ENCODE peak calls at places on chromosomes 5 and 9, in nine cellular contexts. L, Y, U, T, J, B, I, R and V are unnamed samples.

GRCh38 chr9:78437721-78438610 is 141.0 kb downstream of the PSAT1 start:
- DNase-seq in I (no peak), Y (no peak), R (no peak), T (no peak), U (no peak), J (no peak), L (no peak), B (no peak), V (peak)

GRCh38 chr9:14424983-14425382 is 111.0 kb upstream of the NFIB start:
- DNase-seq in T (no peak), R (no peak), U (no peak), L (no peak), Y (no peak), I (no peak), J (no peak), B (no peak), V (no peak)

GRCh38 chr9:130321539-130321938 is 56.0 kb downstream of the HMCN2 start:
- DNase-seq in Y (no peak), U (no peak), R (no peak), T (no peak), J (no peak), L (no peak), I (no peak), B (no peak), V (no peak)

GRCh38 chr9:71647094-71647591 is 121.2 kb downstream of the CEMIP2 start:
- DNase-seq in L (peak), R (peak), J (peak), U (peak), Y (peak), B (peak), I (peak), T (no peak), V (peak)

GRCh38 chr5:150001660-150002493 is 1.3 kb downstream of the HMGXB3 start:
- DNase-seq in R (peak), I (peak), Y (peak), U (peak), J (no peak), L (no peak), B (peak), T (peak), V (no peak)

GRCh38 chr5:58738336-58738735 is 155.5 kb downstream of the RAB3C start:
- DNase-seq in U (no peak), B (no peak), T (no peak), R (no peak), Y (no peak), L (no peak), J (no peak), I (no peak), V (no peak)

GRCh38 chr5:148820778-148821395 is 5.5 kb upstream of the ADRB2 start:
- DNase-seq in L (no peak), J (no peak), R (peak), U (peak), B (peak), Y (no peak), T (peak), I (peak), V (no peak)

GRCh38 chr5:6176294-6176693 is 202.1 kb downstream of the MED10 start:
- DNase-seq in T (no peak), I (no peak), R (no peak), J (no peak), U (no peak), L (no peak), B (no peak), Y (no peak), V (no peak)

GRCh38 chr9:110912701-110913291 is 125.5 kb downstream of the LPAR1 start:
- DNase-seq in U (no peak), T (no peak), L (no peak), J (no peak), R (peak), Y (no peak), B (peak), I (no peak), V (no peak)
- H3K27ac ChIP-seq in U (peak), T (no peak), L (peak), J (peak), R (peak), Y (peak), B (no peak), I (no peak), V (peak)

GRCh38 chr5:177504086-177505056 is 5.3 kb downstream of the DOK3 start:
- DNase-seq in Y (no peak), L (no peak), B (no peak), J (no peak), I (no peak), T (no peak), R (no peak), U (no peak), V (no peak)

GRCh38 chr5:177502886-177503285 is 5.5 kb upstream of the PDLIM7 start:
- DNase-seq in L (no peak), U (no peak), R (no peak), J (no peak), B (no peak), I (no peak), T (no peak), Y (no peak), V (no peak)

GRCh38 chr5:177501874-177502678 is 4.7 kb upstream of the PDLIM7 start:
- DNase-seq in Y (no peak), U (no peak), J (no peak), L (no peak), T (no peak), R (no peak), I (no peak), B (no peak), V (no peak)

GRCh38 chr5:177505075-177505474 is 4.6 kb downstream of the DOK3 start:
- DNase-seq in J (no peak), Y (no peak), I (no peak), L (no peak), B (no peak), R (no peak), T (no peak), U (no peak), V (no peak)

GRCh38 chr5:177503351-177504085 is 6.1 kb downstream of the DOK3 start:
- DNase-seq in I (no peak), J (no peak), U (no peak), T (no peak), B (no peak), L (no peak), R (no peak), Y (no peak), V (no peak)
- H3K27ac ChIP-seq in I (no peak), J (no peak), U (no peak), T (no peak), B (no peak), L (no peak), R (no peak), Y (no peak), V (no peak)

GRCh38 chr5:142360051-142360498 is 35.3 kb upstream of the SPRY4 start:
- DNase-seq in I (no peak), U (no peak), L (no peak), J (no peak), B (no peak), Y (no peak), R (no peak), T (no peak), V (no peak)

GRCh38 chr5:142360607-142361120 is 35.8 kb upstream of the SPRY4 start:
- DNase-seq in J (no peak), L (no peak), T (no peak), U (peak), B (peak), R (no peak), I (no peak), Y (no peak), V (no peak)

GRCh38 chr5:142364251-142365145 is 39.7 kb upstream of the SPRY4 start:
- DNase-seq in J (peak), Y (peak), T (no peak), L (no peak), I (no peak), R (peak), B (no peak), U (no peak), V (no peak)

GRCh38 chr5:142366007-142366406 is 41.2 kb upstream of the SPRY4 start:
- DNase-seq in T (no peak), L (no peak), I (no peak), U (no peak), Y (no peak), B (no peak), R (no peak), J (no peak), V (no peak)

DNA sequence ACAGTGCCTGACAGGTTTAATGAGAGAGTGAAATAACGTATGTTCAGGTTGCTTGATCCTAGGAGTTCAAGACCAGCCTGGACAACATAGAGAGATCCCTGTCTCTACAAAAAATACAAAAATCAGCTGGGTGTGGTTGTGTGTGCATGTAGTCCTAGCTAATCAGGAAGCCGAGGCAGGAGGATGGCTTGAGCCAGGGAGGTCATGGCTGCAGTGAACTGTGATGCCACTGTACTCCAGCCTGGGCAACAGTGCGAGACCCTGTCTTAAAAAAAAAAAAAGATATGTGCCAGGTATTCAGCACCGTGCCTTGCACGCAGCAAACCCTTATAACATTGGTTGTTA is 38.8 kb upstream of the SPRY4 start:
- DNase-seq in J (no peak), Y (no peak), L (no peak), R (no peak), U (no peak), B (no peak), I (no peak), T (no peak), V (no peak)
- H3K27ac ChIP-seq in J (peak), Y (peak), L (peak), R (peak), U (no peak), B (no peak), I (no peak), T (no peak), V (no peak)

DNA sequence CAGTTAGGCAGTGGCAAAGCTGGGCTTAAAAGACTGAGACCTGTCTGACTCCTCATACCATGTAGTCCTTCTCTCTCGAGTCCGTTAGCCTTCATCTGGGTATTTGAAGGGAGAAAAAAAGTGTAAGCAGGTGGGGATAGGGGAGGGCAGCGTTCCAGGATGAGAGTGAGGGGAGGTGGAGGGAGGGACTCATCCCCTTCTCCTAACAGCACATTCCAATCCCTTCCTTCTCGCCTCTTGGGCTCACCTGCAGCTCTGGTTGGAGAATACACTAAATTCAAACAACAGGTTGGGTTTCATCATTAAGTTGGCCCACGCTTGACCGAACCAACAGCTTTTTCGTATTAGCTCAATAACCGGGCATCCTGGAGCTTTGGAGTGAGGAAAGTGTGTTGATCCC is 3.6 kb downstream of the NEURL1B start:
- DNase-seq in L (no peak), I (no peak), Y (no peak), T (no peak), B (no peak), U (no peak), J (peak), R (no peak), V (no peak)
- H3K27ac ChIP-seq in L (no peak), I (no peak), Y (peak), T (no peak), B (no peak), U (no peak), J (peak), R (peak), V (no peak)

DNA sequence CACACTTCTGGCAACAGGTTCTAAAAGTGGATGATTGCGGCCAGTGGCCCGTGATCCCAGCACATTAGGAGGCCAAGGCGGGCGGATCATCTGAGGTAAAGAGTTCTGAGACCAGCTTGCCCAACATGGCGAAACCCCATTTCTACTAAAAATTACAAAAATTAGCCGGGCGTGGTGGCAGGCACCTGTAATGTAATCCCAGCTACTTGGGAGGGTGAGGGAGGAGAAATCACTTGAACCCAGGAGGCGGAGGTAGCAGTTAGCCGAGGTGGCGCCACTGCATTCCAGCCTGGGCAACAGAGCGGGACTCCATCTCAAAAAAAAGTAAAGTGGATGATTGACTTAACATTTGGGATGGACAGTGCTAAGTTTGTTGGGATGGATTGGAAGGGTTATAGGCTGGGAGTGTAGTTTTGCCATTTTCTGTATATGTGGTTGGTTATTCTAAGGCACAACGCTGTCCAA is 3.4 kb downstream of the MATR3 start:
- DNase-seq in T (no peak), U (no peak), L (no peak), I (no peak), Y (no peak), B (no peak), R (no peak), J (no peak), V (no peak)
- H3K27ac ChIP-seq in T (no peak), U (no peak), L (no peak), I (no peak), Y (no peak), B (no peak), R (peak), J (peak), V (no peak)